ENCODE peak calls at places on chromosomes 16 and 17, in eight cellular contexts. One of them, this sample, is unnamed.

GRCh38 chr16:88378836-88379693 is 3.7 kb upstream of the ZNF469 start:
- DNase-seq in HAP-1: no peak
- DNase-seq in HEK293T: no peak
- DNase-seq in HT1080: no peak
- DNase-seq in NCI-H748 treated with DMSO at 0.1 percent for 48 hours: no peak
- DNase-seq in heart right ventricle: no peak
- DNase-seq in cardiac muscle cell: no peak
- DNase-seq in RKO: no peak
- DNase-seq in this sample: no peak

GRCh38 chr16:57807968-57808528 is 5.8 kb upstream of the KIFC3 start:
- DNase-seq in HAP-1: peak
- DNase-seq in HEK293T: peak
- DNase-seq in HT1080: peak
- DNase-seq in NCI-H748 treated with DMSO at 0.1 percent for 48 hours: peak
- DNase-seq in heart right ventricle: peak
- DNase-seq in cardiac muscle cell: peak
- DNase-seq in RKO: peak
- DNase-seq in this sample: peak

GRCh38 chr16:15404792-15405191 is 9.2 kb downstream of the MPV17L start:
- DNase-seq in HAP-1: no peak
- DNase-seq in HEK293T: no peak
- DNase-seq in HT1080: no peak
- DNase-seq in NCI-H748 treated with DMSO at 0.1 percent for 48 hours: no peak
- DNase-seq in heart right ventricle: peak
- DNase-seq in cardiac muscle cell: no peak
- DNase-seq in RKO: no peak
- DNase-seq in this sample: no peak

GRCh38 chr16:57240872-57241271 is 4.2 kb upstream of the ARL2BP start:
- DNase-seq in HAP-1: no peak
- DNase-seq in HEK293T: no peak
- DNase-seq in HT1080: no peak
- DNase-seq in NCI-H748 treated with DMSO at 0.1 percent for 48 hours: no peak
- DNase-seq in heart right ventricle: no peak
- DNase-seq in cardiac muscle cell: no peak
- DNase-seq in RKO: no peak
- DNase-seq in this sample: no peak

GRCh38 chr16:74563828-74564263 is 43.1 kb downstream of the GLG1 start:
- DNase-seq in HAP-1: no peak
- DNase-seq in HEK293T: no peak
- DNase-seq in HT1080: peak
- DNase-seq in NCI-H748 treated with DMSO at 0.1 percent for 48 hours: no peak
- DNase-seq in heart right ventricle: no peak
- DNase-seq in cardiac muscle cell: peak
- DNase-seq in RKO: peak
- DNase-seq in this sample: no peak

GRCh38 chr16:85465328-85466307 is 147.5 kb upstream of the GSE1 start:
- DNase-seq in HAP-1: no peak
- DNase-seq in HEK293T: no peak
- DNase-seq in HT1080: no peak
- DNase-seq in NCI-H748 treated with DMSO at 0.1 percent for 48 hours: no peak
- DNase-seq in heart right ventricle: peak
- DNase-seq in cardiac muscle cell: peak
- DNase-seq in RKO: peak
- DNase-seq in this sample: peak

GRCh38 chr17:9932481-9932880 is 27.4 kb upstream of the RCVRN start:
- DNase-seq in HAP-1: no peak
- DNase-seq in HEK293T: no peak
- DNase-seq in HT1080: peak
- DNase-seq in NCI-H748 treated with DMSO at 0.1 percent for 48 hours: no peak
- DNase-seq in heart right ventricle: no peak
- DNase-seq in cardiac muscle cell: peak
- DNase-seq in RKO: no peak
- DNase-seq in this sample: no peak

GRCh38 chr16:15427648-15428239 is 6.6 kb upstream of the BMERB1 start:
- DNase-seq in HAP-1: peak
- DNase-seq in HEK293T: peak
- DNase-seq in HT1080: peak
- DNase-seq in NCI-H748 treated with DMSO at 0.1 percent for 48 hours: no peak
- DNase-seq in heart right ventricle: peak
- DNase-seq in cardiac muscle cell: peak
- DNase-seq in RKO: peak
- DNase-seq in this sample: peak

GRCh38 chr16:20401475-20402016 is 3.0 kb downstream of the PDILT start:
- DNase-seq in HAP-1: no peak
- DNase-seq in HEK293T: no peak
- DNase-seq in HT1080: no peak
- DNase-seq in NCI-H748 treated with DMSO at 0.1 percent for 48 hours: no peak
- DNase-seq in heart right ventricle: no peak
- DNase-seq in cardiac muscle cell: no peak
- DNase-seq in RKO: no peak
- DNase-seq in this sample: no peak

GRCh38 chr17:76271669-76272540 is 6.8 kb downstream of the UBALD2 start:
- DNase-seq in HAP-1: no peak
- DNase-seq in HEK293T: no peak
- DNase-seq in HT1080: no peak
- DNase-seq in NCI-H748 treated with DMSO at 0.1 percent for 48 hours: no peak
- DNase-seq in heart right ventricle: no peak
- DNase-seq in cardiac muscle cell: peak
- DNase-seq in RKO: no peak
- DNase-seq in this sample: no peak

GRCh38 chr16:1645914-1646525 is 32.1 kb upstream of the JPT2 start:
- DNase-seq in HAP-1: no peak
- DNase-seq in HEK293T: no peak
- DNase-seq in HT1080: peak
- DNase-seq in NCI-H748 treated with DMSO at 0.1 percent for 48 hours: no peak
- DNase-seq in heart right ventricle: no peak
- DNase-seq in cardiac muscle cell: no peak
- DNase-seq in RKO: no peak
- DNase-seq in this sample: peak

GRCh38 chr17:17681744-17682292 is 560 bp downstream of the RAI1 start:
- DNase-seq in HAP-1: peak
- DNase-seq in HEK293T: no peak
- DNase-seq in HT1080: no peak
- DNase-seq in NCI-H748 treated with DMSO at 0.1 percent for 48 hours: no peak
- DNase-seq in heart right ventricle: peak
- DNase-seq in cardiac muscle cell: no peak
- DNase-seq in RKO: no peak
- DNase-seq in this sample: peak

GRCh38 chr16:35746963-35747657 is 2287.7 kb downstream of the TP53TG3F start:
- DNase-seq in HAP-1: no peak
- DNase-seq in HEK293T: no peak
- DNase-seq in HT1080: no peak
- DNase-seq in NCI-H748 treated with DMSO at 0.1 percent for 48 hours: no peak
- DNase-seq in heart right ventricle: no peak
- DNase-seq in cardiac muscle cell: no peak
- DNase-seq in RKO: no peak
- DNase-seq in this sample: no peak

GRCh38 chr16:86462334-86463084 is 47.8 kb upstream of the FOXF1 start:
- DNase-seq in HAP-1: no peak
- DNase-seq in HEK293T: no peak
- DNase-seq in HT1080: peak
- DNase-seq in NCI-H748 treated with DMSO at 0.1 percent for 48 hours: no peak
- DNase-seq in heart right ventricle: no peak
- DNase-seq in cardiac muscle cell: no peak
- DNase-seq in RKO: no peak
- DNase-seq in this sample: no peak

GRCh38 chr16:3520861-3521260 is 20.1 kb downstream of the CLUAP1 start:
- DNase-seq in HAP-1: no peak
- DNase-seq in HEK293T: no peak
- DNase-seq in HT1080: no peak
- DNase-seq in NCI-H748 treated with DMSO at 0.1 percent for 48 hours: no peak
- DNase-seq in heart right ventricle: no peak
- DNase-seq in cardiac muscle cell: no peak
- DNase-seq in RKO: no peak
- DNase-seq in this sample: no peak

GRCh38 chr17:18017958-18018357 is 21.0 kb downstream of the ATPAF2 start:
- DNase-seq in HAP-1: no peak
- DNase-seq in HEK293T: no peak
- DNase-seq in HT1080: no peak
- DNase-seq in NCI-H748 treated with DMSO at 0.1 percent for 48 hours: no peak
- DNase-seq in heart right ventricle: no peak
- DNase-seq in cardiac muscle cell: peak
- DNase-seq in RKO: no peak
- DNase-seq in this sample: no peak

GRCh38 chr17:77325826-77326581 is 185.2 kb downstream of the SEC14L1 start:
- DNase-seq in HAP-1: peak
- DNase-seq in HEK293T: peak
- DNase-seq in HT1080: no peak
- DNase-seq in NCI-H748 treated with DMSO at 0.1 percent for 48 hours: no peak
- DNase-seq in heart right ventricle: no peak
- DNase-seq in cardiac muscle cell: no peak
- DNase-seq in RKO: no peak
- DNase-seq in this sample: no peak

GRCh38 chr16:87789437-87790277 is 23.9 kb upstream of the KLHDC4 start:
- DNase-seq in HAP-1: no peak
- DNase-seq in HEK293T: no peak
- DNase-seq in HT1080: peak
- DNase-seq in NCI-H748 treated with DMSO at 0.1 percent for 48 hours: no peak
- DNase-seq in heart right ventricle: no peak
- DNase-seq in cardiac muscle cell: peak
- DNase-seq in RKO: peak
- DNase-seq in this sample: no peak

GRCh38 chr16:88677721-88678120 is 8.6 kb downstream of the SNAI3 start:
- DNase-seq in HAP-1: no peak
- DNase-seq in HEK293T: no peak
- DNase-seq in HT1080: no peak
- DNase-seq in NCI-H748 treated with DMSO at 0.1 percent for 48 hours: no peak
- DNase-seq in heart right ventricle: no peak
- DNase-seq in cardiac muscle cell: no peak
- DNase-seq in RKO: no peak
- DNase-seq in this sample: no peak

GRCh38 chr16:4358831-4359561 is 7.9 kb upstream of the PAM16 start:
- DNase-seq in HAP-1: peak
- DNase-seq in HEK293T: peak
- DNase-seq in HT1080: no peak
- DNase-seq in NCI-H748 treated with DMSO at 0.1 percent for 48 hours: no peak
- DNase-seq in heart right ventricle: peak
- DNase-seq in cardiac muscle cell: peak
- DNase-seq in RKO: no peak
- DNase-seq in this sample: no peak

GRCh38 chr16:57314161-57314785 is 29.8 kb upstream of the PLLP start:
- DNase-seq in HAP-1: no peak
- DNase-seq in HEK293T: no peak
- DNase-seq in HT1080: no peak
- DNase-seq in NCI-H748 treated with DMSO at 0.1 percent for 48 hours: no peak
- DNase-seq in heart right ventricle: no peak
- DNase-seq in cardiac muscle cell: no peak
- DNase-seq in RKO: no peak
- DNase-seq in this sample: no peak

GRCh38 chr16:21722771-21723460 is 59.1 kb downstream of the OTOA start:
- DNase-seq in HAP-1: no peak
- DNase-seq in HEK293T: no peak
- DNase-seq in HT1080: no peak
- DNase-seq in NCI-H748 treated with DMSO at 0.1 percent for 48 hours: no peak
- DNase-seq in heart right ventricle: no peak
- DNase-seq in cardiac muscle cell: no peak
- DNase-seq in RKO: no peak
- DNase-seq in this sample: no peak

GRCh38 chr17:4476017-4476416 is 22.7 kb upstream of the SPNS2 start:
- DNase-seq in HAP-1: no peak
- DNase-seq in HEK293T: no peak
- DNase-seq in HT1080: no peak
- DNase-seq in NCI-H748 treated with DMSO at 0.1 percent for 48 hours: no peak
- DNase-seq in heart right ventricle: no peak
- DNase-seq in cardiac muscle cell: no peak
- DNase-seq in RKO: no peak
- DNase-seq in this sample: no peak

GRCh38 chr16:75238132-75238852 is 13.1 kb downstream of the BCAR1 start:
- DNase-seq in HAP-1: no peak
- DNase-seq in HEK293T: no peak
- DNase-seq in HT1080: peak
- DNase-seq in NCI-H748 treated with DMSO at 0.1 percent for 48 hours: no peak
- DNase-seq in heart right ventricle: peak
- DNase-seq in cardiac muscle cell: peak
- DNase-seq in RKO: no peak
- DNase-seq in this sample: no peak

This sample was measured in NCI-H1417.